ENCODE peak calls at places on chromosomes 6 and 20, in ten cellular contexts. R is suprapubic skin, F is stomach, H is IMR-90, Z is neural progenitor cell, S is breast epithelium, P is right lobe of liver, Q is mammary epithelial cell, T is heart right ventricle, C is foreskin keratinocyte. L is an unnamed sample. For H3K4me1, the result is how much of the 10 kb centered on the place peaks cover.

GRCh38 chr6:26646074-26646473 is 13.5 kb downstream of the ZNF322 start:
- DNase-seq in R (no peak), F (no peak), H (no peak), Z (no peak), S (no peak), P (no peak), Q (no peak), T (no peak), C (no peak), L (no peak)

GRCh38 chr20:33791959-33792597 is 19.1 kb upstream of the CHMP4B start:
- DNase-seq in R (no peak), F (peak), H (peak), Z (peak), S (no peak), P (no peak), Q (no peak), T (peak), C (no peak), L (peak)

GRCh38 chr6:132713355-132714134 is at the start of gene VNN1:
- DNase-seq in R (no peak), F (no peak), H (no peak), Z (no peak), S (no peak), P (peak), Q (no peak), T (no peak), C (no peak), L (no peak)

GRCh38 chr6:148359228-148359627 is 16.6 kb downstream of the SASH1 start:
- DNase-seq in R (no peak), F (no peak), H (no peak), Z (no peak), S (no peak), P (no peak), Q (no peak), T (no peak), C (no peak), L (no peak)

GRCh38 chr6:74044417-74045096 is 348.6 kb downstream of the CD109 start:
- DNase-seq in R (no peak), F (no peak), H (peak), Z (no peak), S (no peak), P (no peak), Q (no peak), T (peak), C (no peak), L (no peak)

GRCh38 chr20:64024141-64024990 is 11.6 kb upstream of the C20orf204 start:
- DNase-seq in R (no peak), F (no peak), H (no peak), Z (no peak), S (no peak), P (peak), Q (no peak), T (no peak), C (no peak), L (no peak)

GRCh38 chr20:288956-289692 is 1.4 kb downstream of the C20orf96 start:
- DNase-seq in R (no peak), F (no peak), H (no peak), Z (no peak), S (no peak), P (no peak), Q (no peak), T (no peak), C (no peak), L (peak)

GRCh38 chr6:155234167-155234566 is 29.6 kb upstream of the CLDN20 start:
- DNase-seq in R (no peak), F (no peak), H (no peak), Z (no peak), S (no peak), P (no peak), Q (no peak), T (no peak), C (no peak), L (no peak)

GRCh38 chr6:40922281-40922680 is 116.7 kb downstream of the UNC5CL start:
- DNase-seq in R (no peak), F (no peak), H (peak), Z (no peak), S (no peak), P (no peak), Q (peak), T (no peak), C (no peak), L (no peak)

GRCh38 chr6:34484899-34485298 is 19.0 kb downstream of the PACSIN1 start:
- DNase-seq in R (no peak), F (no peak), H (no peak), Z (no peak), S (no peak), P (no peak), Q (peak), T (no peak), C (peak), L (no peak)

GRCh38 chr6:89369009-89369408 is 16.5 kb upstream of the UBE2J1 start:
- DNase-seq in R (no peak), F (peak), H (peak), Z (peak), S (peak), P (peak), Q (peak), T (peak), C (no peak), L (peak)

GRCh38 chr20:9035129-9035528 is 33.8 kb upstream of the PLCB4 start:
- DNase-seq in R (no peak), F (no peak), H (peak), Z (no peak), S (no peak), P (no peak), Q (peak), T (no peak), C (no peak), L (no peak)

GRCh38 chr6:48111143-48111506 is at the start of gene PTCHD4:
- DNase-seq in R (no peak), F (no peak), H (peak), Z (peak), S (no peak), P (no peak), Q (peak), T (peak), C (peak), L (no peak)

GRCh38 chr20:14415492-14415891 is 78.1 kb upstream of the FLRT3 start:
- DNase-seq in R (no peak), F (no peak), H (no peak), Z (peak), S (no peak), P (no peak), Q (no peak), T (no peak), C (no peak), L (no peak)

GRCh38 chr6:162056745-162057144 is 670.8 kb downstream of the PRKN start:
- DNase-seq in R (no peak), F (no peak), H (no peak), Z (peak), S (no peak), P (no peak), Q (no peak), T (no peak), C (no peak), L (no peak)

GRCh38 chr6:25100288-25100687 is 164.5 kb upstream of the RIPOR2 start:
- DNase-seq in R (no peak), F (no peak), H (peak), Z (no peak), S (no peak), P (no peak), Q (peak), T (no peak), C (no peak), L (no peak)

GRCh38 chr6:111980979-111981378 is 72.9 kb upstream of the CCN6 start:
- DNase-seq in R (no peak), F (no peak), H (no peak), Z (no peak), S (no peak), P (no peak), Q (no peak), T (no peak), C (no peak), L (no peak)

GRCh38 chr6:82217014-82217621 is 30.4 kb downstream of the IBTK start:
- DNase-seq in R (no peak), F (no peak), H (no peak), Z (no peak), S (no peak), P (no peak), Q (no peak), T (no peak), C (no peak), L (no peak)

GRCh38 chr6:5510331-5510730 is 249.0 kb downstream of the FARS2 start:
- DNase-seq in R (no peak), F (no peak), H (no peak), Z (no peak), S (no peak), P (no peak), Q (no peak), T (no peak), C (no peak), L (no peak)

GRCh38 chr6:138863331-138863730 is 67.4 kb downstream of the ECT2L start:
- DNase-seq in R (no peak), F (no peak), H (no peak), Z (no peak), S (no peak), P (no peak), Q (no peak), T (peak), C (no peak), L (no peak)

GRCh38 chr20:40931348-40932044 is 97.1 kb upstream of the TOP1 start:
- DNase-seq in R (no peak), F (no peak), H (no peak), Z (no peak), S (no peak), P (no peak), Q (no peak), T (no peak), C (no peak), L (no peak)

GRCh38 chr6:150186129-150186898 is 43.5 kb downstream of the PPP1R14C start:
- DNase-seq in R (no peak), F (no peak), H (no peak), Z (no peak), S (no peak), P (no peak), Q (no peak), T (no peak), C (no peak), L (no peak)

GRCh38 chr6:26436018-26436417 is 4.3 kb upstream of the BTN3A3 start:
- DNase-seq in R (no peak), F (no peak), H (no peak), Z (no peak), S (no peak), P (no peak), Q (no peak), T (no peak), C (no peak), L (no peak)

GRCh38 chr6:144131248-144131709 is 19.0 kb upstream of the STX11 start:
- DNase-seq in R (no peak), F (no peak), H (peak), Z (no peak), S (no peak), P (no peak), Q (peak), T (no peak), C (peak), L (no peak)

GRCh38 chr6:144122861-144123260 is 27.5 kb upstream of the STX11 start:
- DNase-seq in R (no peak), F (no peak), H (no peak), Z (no peak), S (no peak), P (no peak), Q (no peak), T (no peak), C (no peak), L (no peak)

GRCh38 chr6:144129469-144129868 is 20.8 kb upstream of the STX11 start:
- DNase-seq in R (no peak), F (no peak), H (no peak), Z (no peak), S (no peak), P (no peak), Q (no peak), T (no peak), C (no peak), L (no peak)

GRCh38 chr6:144123836-144124235 is 26.5 kb upstream of the STX11 start:
- DNase-seq in R (no peak), F (no peak), H (no peak), Z (no peak), S (no peak), P (no peak), Q (no peak), T (no peak), C (no peak), L (no peak)

GRCh38 chr6:144127097-144127496 is 23.2 kb upstream of the STX11 start:
- DNase-seq in R (no peak), F (no peak), H (no peak), Z (no peak), S (no peak), P (no peak), Q (no peak), T (no peak), C (no peak), L (no peak)
- H3K27ac ChIP-seq in R (no peak), F (no peak), H (no peak), Z (no peak), S (no peak), P (no peak), Q (no peak), T (no peak), C (no peak), L (no peak)

DNA sequence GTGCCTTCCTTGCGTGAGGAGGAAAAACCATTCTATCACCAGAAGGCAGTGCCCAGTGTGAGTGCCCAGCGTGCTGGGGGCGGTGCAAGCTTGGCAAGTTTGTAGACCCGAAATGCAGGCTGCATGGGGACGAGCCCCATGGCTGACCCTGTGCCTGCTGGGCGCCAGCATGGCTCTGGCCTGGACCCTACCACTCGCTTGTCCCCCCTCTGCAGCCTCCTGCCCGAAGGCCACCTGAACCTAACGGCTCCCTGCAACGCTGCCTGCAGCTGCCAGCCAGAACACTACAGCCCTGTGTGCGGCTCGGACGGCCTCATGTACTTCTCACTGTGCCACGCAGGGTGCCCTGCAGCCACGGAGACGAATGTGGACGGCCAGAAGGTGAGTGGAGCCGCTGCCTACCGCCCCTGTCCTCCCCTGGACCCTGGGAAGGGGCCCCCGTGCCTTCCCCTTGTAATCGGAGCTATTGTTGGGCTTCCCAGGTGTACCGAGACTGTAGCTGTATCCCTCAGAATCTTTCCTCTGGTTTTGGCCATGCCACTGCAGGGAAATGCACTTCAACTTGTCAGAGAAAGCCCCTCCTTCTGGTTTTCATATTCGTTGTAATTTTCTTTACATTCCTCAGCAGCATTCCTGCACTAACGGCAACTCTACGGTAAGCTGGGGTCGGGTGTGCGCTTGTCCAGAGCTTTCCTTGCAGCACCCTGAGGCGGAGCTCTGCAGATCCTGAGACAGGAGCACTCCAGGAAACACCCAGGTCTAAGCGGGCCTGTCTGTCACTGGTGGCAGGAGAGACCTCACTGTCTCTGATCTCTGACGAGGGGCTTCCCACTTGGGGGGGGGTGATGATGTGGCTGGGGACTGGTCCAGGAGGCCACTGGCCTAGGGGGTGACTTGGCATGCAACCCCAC is 25.5 kb downstream of the SLCO4A1 start:
- DNase-seq in R (no peak), F (no peak), H (no peak), Z (no peak), S (no peak), P (no peak), Q (no peak), T (no peak), C (no peak), L (no peak)
- H3K4me1 ChIP-seq in R (under half), F (under half), H (under half), Z (under half), S (under half), P (under half), Q (under half), T (under half), C (under half), L (under half)

DNA sequence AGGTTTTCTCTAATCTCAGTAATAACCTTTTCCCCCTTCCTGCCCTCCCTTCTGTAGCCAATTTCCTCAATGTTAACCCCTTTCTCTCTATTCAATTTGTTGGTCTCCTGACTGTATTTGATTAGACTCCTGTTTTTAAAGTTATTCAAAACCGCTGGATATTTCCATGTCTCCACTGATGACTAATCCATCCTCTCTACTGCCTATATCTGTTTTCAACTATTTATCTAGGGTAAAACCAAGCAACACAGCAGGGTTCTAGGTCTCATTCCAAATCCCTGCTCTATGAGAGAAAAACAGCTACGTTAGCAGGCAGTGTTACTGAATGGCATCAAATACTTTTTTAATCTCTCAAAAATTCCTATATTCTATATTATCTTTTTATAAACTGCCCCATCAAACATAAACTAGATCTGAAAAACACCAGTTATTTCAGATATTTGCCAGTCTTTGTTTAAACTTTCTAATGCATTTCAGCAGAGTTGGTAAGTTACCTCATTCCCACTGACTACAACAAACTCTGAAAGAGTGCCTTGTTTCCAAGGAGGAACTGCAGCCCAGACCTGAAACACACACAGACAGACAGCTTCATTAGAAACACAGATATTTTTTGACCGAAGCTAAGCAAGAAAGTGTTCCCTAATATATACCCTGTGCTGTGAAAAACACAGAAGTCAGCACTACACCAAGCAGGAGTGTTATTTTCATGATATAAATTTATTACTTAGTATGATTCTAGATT is 8.2 kb downstream of the RTN4IP1 start:
- DNase-seq in R (no peak), F (no peak), H (peak), Z (no peak), S (no peak), P (no peak), Q (no peak), T (no peak), C (no peak), L (no peak)
- H3K27ac ChIP-seq in R (no peak), F (no peak), H (no peak), Z (no peak), S (peak), P (no peak), Q (no peak), T (no peak), C (no peak), L (no peak)

DNA sequence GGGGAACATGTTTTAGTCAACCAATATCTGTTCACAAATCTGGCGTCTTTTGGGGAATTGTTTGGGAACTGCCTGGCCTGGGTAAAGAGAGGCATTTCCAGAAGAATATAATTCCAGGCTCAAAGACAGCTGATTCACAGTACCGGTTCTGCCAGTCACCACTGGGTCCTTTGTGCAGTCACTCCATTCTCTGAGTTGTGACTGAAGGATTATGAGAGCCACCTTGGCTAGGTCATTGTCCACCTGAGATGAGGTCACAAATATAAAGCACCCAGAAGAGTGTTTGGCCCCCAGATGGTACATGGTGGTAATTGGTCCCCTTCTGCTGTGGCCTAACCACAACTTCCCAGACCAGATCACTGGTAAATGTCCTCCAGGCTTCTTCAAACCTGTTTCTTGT is 121.0 kb upstream of the SPACA1 start:
- DNase-seq in R (no peak), F (no peak), H (no peak), Z (no peak), S (no peak), P (no peak), Q (no peak), T (no peak), C (no peak), L (no peak)
- H3K4me1 ChIP-seq in R (under half), F (under half), H (under half), Z (under half), S (under half), P (under half), Q (under half), T (under half), C (under half), L (under half)

GRCh38 chr20:58268936-58269619 is 40.4 kb upstream of the RAB22A start:
- DNase-seq in R (no peak), F (no peak), H (peak), Z (no peak), S (no peak), P (no peak), Q (no peak), T (no peak), C (no peak), L (no peak)
- H3K27ac ChIP-seq in R (no peak), F (no peak), H (no peak), Z (no peak), S (no peak), P (no peak), Q (no peak), T (no peak), C (no peak), L (no peak)